ENCODE peak calls at places on chromosomes 2 and 18, in seven cellular contexts. D, U, R, G, I, W and H are unnamed samples. For H3K27me3, the result is how much of the 10 kb centered on the place peaks cover.

GRCh38 chr18:76441002-76441667 is 53.9 kb downstream of the ZNF516 start:
- DNase-seq in D (no peak), U (no peak), R (no peak), G (no peak), I (no peak), W (no peak), H (no peak)

GRCh38 chr18:7177131-7177744 is 53.7 kb upstream of the LRRC30 start:
- DNase-seq in D (peak), U (peak), R (peak), G (peak), I (peak), W (no peak), H (peak)

GRCh38 chr2:106113362-106113971 is 80.6 kb downstream of the UXS1 start:
- DNase-seq in D (no peak), U (no peak), R (no peak), G (no peak), I (no peak), W (no peak), H (no peak)

GRCh38 chr18:4251873-4252272 is 203.2 kb downstream of the DLGAP1 start:
- DNase-seq in D (no peak), U (no peak), R (no peak), G (no peak), I (no peak), W (no peak), H (no peak)

GRCh38 chr2:226781471-226781870 is 18.1 kb downstream of the IRS1 start:
- DNase-seq in D (no peak), U (no peak), R (no peak), G (no peak), I (no peak), W (no peak), H (no peak)

GRCh38 chr2:189267925-189268579 is 88.5 kb upstream of the COL5A2 start:
- DNase-seq in D (peak), U (peak), R (peak), G (peak), I (no peak), W (no peak), H (no peak)

GRCh38 chr2:11157731-11158130 is 2.5 kb downstream of the SLC66A3 start:
- DNase-seq in D (no peak), U (no peak), R (no peak), G (no peak), I (no peak), W (no peak), H (no peak)

GRCh38 chr18:7711495-7711894 is 144.4 kb downstream of the PTPRM start:
- DNase-seq in D (no peak), U (no peak), R (no peak), G (no peak), I (peak), W (no peak), H (no peak)

GRCh38 chr2:219497495-219498279 is 1.0 kb upstream of the GMPPA start:
- DNase-seq in D (peak), U (peak), R (peak), G (peak), I (peak), W (peak), H (peak)

GRCh38 chr18:37553633-37554398 is 11.8 kb downstream of the CELF4 start:
- DNase-seq in D (no peak), U (no peak), R (no peak), G (no peak), I (no peak), W (peak), H (peak)

GRCh38 chr2:1210352-1210751 is 202.9 kb upstream of the TPO start:
- DNase-seq in D (no peak), U (no peak), R (no peak), G (no peak), I (no peak), W (no peak), H (no peak)

GRCh38 chr2:9251154-9252001 is 44.8 kb downstream of the ASAP2 start:
- DNase-seq in D (peak), U (peak), R (peak), G (peak), I (peak), W (no peak), H (peak)

GRCh38 chr2:195543902-195544894 is 112.8 kb upstream of the SLC39A10 start:
- DNase-seq in D (peak), U (peak), R (peak), G (peak), I (peak), W (no peak), H (no peak)

GRCh38 chr2:188665196-188665595 is 309.0 kb upstream of the COL3A1 start:
- DNase-seq in D (no peak), U (no peak), R (peak), G (peak), I (no peak), W (no peak), H (no peak)

GRCh38 chr2:225465827-225466226 is 66.3 kb downstream of the NYAP2 start:
- DNase-seq in D (no peak), U (no peak), R (no peak), G (no peak), I (no peak), W (no peak), H (no peak)

GRCh38 chr18:63346471-63347183 is 20.4 kb downstream of the KDSR start:
- DNase-seq in D (no peak), U (no peak), R (peak), G (no peak), I (peak), W (no peak), H (no peak)

GRCh38 chr18:54052259-54052658 is 172.2 kb downstream of the MBD2 start:
- DNase-seq in D (no peak), U (no peak), R (no peak), G (no peak), I (peak), W (no peak), H (no peak)

GRCh38 chr2:16813593-16813992 is 148.0 kb upstream of the CYRIA start:
- DNase-seq in D (no peak), U (no peak), R (no peak), G (no peak), I (no peak), W (no peak), H (no peak)

GRCh38 chr2:127608061-127609011 is 37.6 kb upstream of the GPR17 start:
- DNase-seq in D (no peak), U (no peak), R (no peak), G (no peak), I (no peak), W (no peak), H (peak)

GRCh38 chr2:218569038-218569431 is 396 bp downstream of the CNOT9 start:
- DNase-seq in D (peak), U (peak), R (peak), G (peak), I (peak), W (no peak), H (peak)

GRCh38 chr2:241354668-241355658 is 1.1 kb upstream of the FARP2 start:
- DNase-seq in D (peak), U (peak), R (peak), G (peak), I (peak), W (peak), H (peak)

GRCh38 chr2:89763254-89763580 is 1071.7 kb downstream of the RPIA start:
- DNase-seq in D (no peak), U (no peak), R (no peak), G (no peak), I (no peak), W (peak), H (no peak)

GRCh38 chr2:138670734-138671133 is 109.5 kb downstream of the NXPH2 start:
- DNase-seq in D (no peak), U (no peak), R (no peak), G (no peak), I (no peak), W (no peak), H (no peak)

GRCh38 chr2:96320326-96321229 is 4.5 kb upstream of the ITPRIPL1 start:
- DNase-seq in D (no peak), U (peak), R (no peak), G (no peak), I (no peak), W (no peak), H (no peak)

GRCh38 chr18:28065031-28065792 is 111.7 kb downstream of the CDH2 start:
- DNase-seq in D (peak), U (peak), R (peak), G (peak), I (peak), W (no peak), H (peak)

GRCh38 chr2:147482590-147483292 is 362.1 kb upstream of the ACVR2A start:
- DNase-seq in D (no peak), U (no peak), R (no peak), G (peak), I (no peak), W (no peak), H (no peak)

GRCh38 chr18:23523429-23524212 is 20.3 kb downstream of the RMC1 start:
- DNase-seq in D (no peak), U (peak), R (peak), G (peak), I (peak), W (no peak), H (no peak)

GRCh38 chr2:237687666-237688065 is 60.3 kb downstream of the LRRFIP1 start:
- DNase-seq in D (peak), U (peak), R (peak), G (peak), I (peak), W (no peak), H (peak)

GRCh38 chr18:55290898-55291297 is 297.1 kb downstream of the TCF4 start:
- DNase-seq in D (peak), U (no peak), R (peak), G (peak), I (no peak), W (no peak), H (no peak)

GRCh38 chr18:64053246-64053645 is 83.4 kb downstream of the SERPINB8 start:
- DNase-seq in D (no peak), U (no peak), R (no peak), G (no peak), I (no peak), W (no peak), H (no peak)

GRCh38 chr2:9230051-9230802 is 23.6 kb downstream of the ASAP2 start:
- DNase-seq in D (peak), U (no peak), R (no peak), G (peak), I (no peak), W (no peak), H (no peak)

GRCh38 chr2:240277073-240277806 is 136.8 kb upstream of the OTOS start:
- DNase-seq in D (peak), U (peak), R (peak), G (peak), I (peak), W (no peak), H (no peak)

GRCh38 chr2:85770369-85770768 is 16.6 kb downstream of the ATOH8 start:
- DNase-seq in D (no peak), U (no peak), R (peak), G (no peak), I (no peak), W (no peak), H (no peak)

GRCh38 chr2:85772019-85772745 is 18.4 kb downstream of the ATOH8 start:
- DNase-seq in D (peak), U (peak), R (peak), G (peak), I (peak), W (peak), H (peak)

GRCh38 chr2:85769987-85770362 is 16.2 kb downstream of the ATOH8 start:
- DNase-seq in D (no peak), U (no peak), R (no peak), G (no peak), I (no peak), W (no peak), H (no peak)

GRCh38 chr2:85771486-85771885 is 17.7 kb downstream of the ATOH8 start:
- DNase-seq in D (no peak), U (no peak), R (no peak), G (peak), I (no peak), W (no peak), H (no peak)

DNA sequence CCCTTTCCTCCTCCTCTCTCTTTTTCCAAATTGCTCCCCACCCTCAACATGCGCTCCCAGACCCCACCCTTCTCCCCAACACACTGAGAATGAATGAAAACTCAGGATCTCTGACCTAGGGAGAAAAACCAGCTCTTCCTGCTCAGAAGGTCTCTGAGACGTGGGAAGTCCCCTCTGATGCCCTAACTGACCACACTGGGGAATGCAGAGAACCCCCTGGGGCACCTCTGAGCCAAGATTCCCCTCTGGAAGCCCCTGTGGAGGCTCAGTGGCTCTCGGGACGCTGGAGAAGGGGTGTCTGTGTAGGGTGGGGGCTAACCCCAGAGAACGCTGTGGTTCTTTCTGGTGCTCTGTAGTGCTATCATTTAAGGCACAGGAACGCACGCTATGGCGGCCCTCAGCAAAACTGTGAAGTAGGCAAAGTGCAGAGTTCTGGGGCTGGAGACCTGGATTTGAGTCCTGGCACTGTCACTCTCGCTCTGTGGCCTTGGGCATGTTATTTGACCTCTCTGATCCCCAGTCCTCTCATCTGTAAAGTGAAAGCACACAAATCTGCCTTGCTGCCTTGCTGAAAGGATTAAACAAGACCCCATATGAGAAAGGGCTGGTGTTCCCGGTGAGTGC is 17.1 kb downstream of the ATOH8 start:
- DNase-seq in D (no peak), U (no peak), R (no peak), G (no peak), I (no peak), W (no peak), H (no peak)
- H3K4me3 ChIP-seq in D (no peak), U (no peak), R (no peak), G (no peak), I (no peak), W (no peak), H (no peak)

GRCh38 chr2:71746946-71747501 is 293.7 kb downstream of the DYSF start:
- DNase-seq in D (peak), U (peak), R (peak), G (peak), I (peak), W (no peak), H (no peak)
- H2AFZ ChIP-seq in D (no peak), U (peak), R (no peak), G (peak), I (peak), W (no peak), H (no peak)

DNA sequence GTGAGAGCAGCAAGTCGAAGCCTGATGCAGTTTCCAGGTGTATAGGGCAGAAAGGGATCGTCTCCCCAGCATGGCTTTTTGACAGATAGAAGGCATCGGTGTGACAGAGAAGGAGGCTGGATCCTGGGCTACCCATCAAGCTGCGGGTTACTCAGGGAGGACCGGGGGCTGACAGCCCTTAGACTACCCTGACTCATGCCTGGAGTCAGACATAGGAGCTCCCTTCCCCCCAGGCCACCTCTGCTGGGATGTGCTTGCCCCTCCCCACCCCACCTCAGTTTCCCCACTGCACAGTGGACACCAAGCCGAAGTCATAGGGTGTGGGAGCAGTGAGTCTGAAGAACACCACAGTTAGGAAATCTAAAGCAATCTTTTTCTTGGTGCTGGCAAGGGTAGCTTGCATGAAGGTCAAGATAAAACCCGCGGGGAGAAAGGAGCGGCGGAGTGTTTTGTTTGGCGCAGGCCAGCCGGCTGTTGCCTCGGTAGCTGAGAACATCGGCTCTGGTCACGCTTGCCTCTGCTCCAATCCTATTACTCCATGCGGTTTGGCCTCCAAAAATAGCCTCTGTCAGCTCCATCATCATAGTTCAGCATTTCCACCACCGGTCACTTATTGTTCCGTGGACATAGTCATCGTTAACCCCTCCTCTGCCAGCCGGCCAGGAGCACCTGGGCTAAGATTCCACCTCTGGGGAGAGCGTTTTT is 169.2 kb upstream of the GLI2 start:
- DNase-seq in D (peak), U (no peak), R (peak), G (no peak), I (no peak), W (no peak), H (no peak)
- H3K27me3 ChIP-seq in D (under half), U (under half), R (under half), G (under half), I (under half), W (under half), H (under half)

GRCh38 chr2:73982140-73982617 is 2.5 kb upstream of the TET3 start:
- DNase-seq in D (peak), U (peak), R (peak), G (peak), I (peak), W (no peak), H (peak)
- H3K4me3 ChIP-seq in D (no peak), U (peak), R (no peak), G (peak), I (peak), W (no peak), H (no peak)

DNA sequence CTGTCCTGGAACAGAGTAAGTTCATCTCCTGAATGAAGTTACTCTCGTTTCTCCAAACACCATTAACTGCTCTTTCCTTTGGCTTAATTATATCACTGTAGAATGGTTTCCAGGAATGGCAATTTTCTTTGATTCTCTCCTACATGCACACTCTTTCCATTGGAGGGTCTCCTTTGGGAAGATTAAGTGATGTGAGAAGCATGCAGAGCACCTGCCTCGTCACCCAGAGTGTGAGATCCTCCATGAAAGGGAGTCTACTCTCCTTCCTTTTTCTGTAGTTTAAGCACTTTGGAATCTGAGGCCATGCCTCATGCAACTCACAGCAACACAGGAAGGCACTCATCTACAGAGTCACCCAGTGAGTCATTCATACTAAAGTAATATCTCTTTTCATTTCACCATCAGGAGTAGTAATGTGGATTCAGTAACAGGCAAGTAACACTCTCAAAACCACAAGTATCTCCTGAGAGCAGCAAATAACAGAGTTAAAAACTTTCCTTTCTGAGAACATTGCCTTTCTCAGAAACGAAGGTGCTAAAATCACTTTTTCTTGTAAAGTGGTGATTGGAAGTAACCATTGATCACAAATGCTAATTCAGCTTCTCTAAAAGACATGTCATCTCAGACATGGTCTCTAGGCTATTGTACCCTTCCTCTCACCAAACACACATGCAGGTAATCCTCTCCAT is 52.8 kb upstream of the IL1RL1 start:
- DNase-seq in D (peak), U (peak), R (peak), G (peak), I (peak), W (no peak), H (peak)
- H2AFZ ChIP-seq in D (no peak), U (no peak), R (no peak), G (peak), I (peak), W (no peak), H (no peak)

GRCh38 chr2:176133366-176133765 is 3.9 kb downstream of the HOXD8 start:
- DNase-seq in D (no peak), U (no peak), R (no peak), G (no peak), I (no peak), W (peak), H (no peak)
- H3K27me3 ChIP-seq in D (half or more), U (under half), R (half or more), G (under half), I (half or more), W (half or more), H (half or more)